ENCODE peak calls at places on chromosomes 6 and 20, in four cellular contexts. U is endodermal cell, P is sigmoid colon, D is IMR-90. X is an unnamed sample.

GRCh38 chr20:25294459-25295385 is 46.8 kb downstream of the PYGB start:
- DNase-seq in D (peak; percentile 52), P (no peak), U (peak; percentile 94), X (peak; percentile 86)

GRCh38 chr20:42341654-42342053 is 723.5 kb upstream of the CHD6 start:
- DNase-seq in P (no peak), U (no peak), D (no peak), X (no peak)

GRCh38 chr6:16338577-16339262 is 100.3 kb downstream of the GMPR start:
- DNase-seq in P (peak; percentile 93), D (peak; percentile 100), U (peak; percentile 67), X (peak; percentile 24)

GRCh38 chr6:157107915-157108651 is 215.2 kb downstream of the TMEM242 start:
- DNase-seq in D (peak; percentile 98), U (no peak), P (no peak), X (peak; percentile 24)

GRCh38 chr20:57023997-57024396 is 242.4 kb downstream of the BMP7 start:
- DNase-seq in D (no peak), P (no peak), U (no peak), X (no peak)

GRCh38 chr6:108383967-108384366 is 89.1 kb downstream of the AFG1L start:
- DNase-seq in D (no peak), P (no peak), U (no peak), X (no peak)

GRCh38 chr6:147508871-147509608 is 550 bp downstream of the SAMD5 start:
- DNase-seq in P (no peak), U (peak; percentile 66), D (no peak), X (no peak)

GRCh38 chr20:41045680-41046079 is 17.1 kb downstream of the TOP1 start:
- DNase-seq in U (no peak), P (no peak), D (no peak), X (no peak)

GRCh38 chr6:75791881-75792280 is 42.8 kb downstream of the MYO6 start:
- DNase-seq in D (no peak), U (no peak), P (no peak), X (no peak)

GRCh38 chr20:51545515-51545914 is 3.0 kb upstream of the NFATC2 start:
- DNase-seq in U (no peak), D (no peak), P (no peak), X (no peak)

GRCh38 chr20:51542894-51543788 is 622 bp upstream of the NFATC2 start:
- DNase-seq in P (no peak), U (no peak), D (no peak), X (no peak)

GRCh38 chr20:51540585-51540984 is 1.9 kb downstream of the NFATC2 start:
- DNase-seq in P (no peak), D (no peak), U (no peak), X (no peak)

GRCh38 chr20:51542033-51542893 is at the start of gene NFATC2:
- DNase-seq in U (peak; percentile 83), D (no peak), P (no peak), X (peak; percentile 66)

GRCh38 chr20:51541189-51542032 is 1.1 kb downstream of the NFATC2 start:
- DNase-seq in D (peak; percentile 22), U (peak; percentile 76), P (peak; percentile 91), X (peak; percentile 67)
- H3K4me3 ChIP-seq in D (no peak overlapping the region), U (no peak overlapping the region), P (no peak overlapping the region), X (peak overlapping the region; percentile 35)

GRCh38 chr20:43721429-43722152 is 5.2 kb downstream of the GTSF1L start:
- DNase-seq in U (peak; percentile 61), D (no peak), P (no peak), X (no peak)
- H3K4me1 ChIP-seq in U (peaks cover 4% of the 10 kb centered on the region), D (peaks cover 12% of the 10 kb centered on the region), P (no peaks in the 10 kb centered on the region), X (no peaks in the 10 kb centered on the region)

DNA sequence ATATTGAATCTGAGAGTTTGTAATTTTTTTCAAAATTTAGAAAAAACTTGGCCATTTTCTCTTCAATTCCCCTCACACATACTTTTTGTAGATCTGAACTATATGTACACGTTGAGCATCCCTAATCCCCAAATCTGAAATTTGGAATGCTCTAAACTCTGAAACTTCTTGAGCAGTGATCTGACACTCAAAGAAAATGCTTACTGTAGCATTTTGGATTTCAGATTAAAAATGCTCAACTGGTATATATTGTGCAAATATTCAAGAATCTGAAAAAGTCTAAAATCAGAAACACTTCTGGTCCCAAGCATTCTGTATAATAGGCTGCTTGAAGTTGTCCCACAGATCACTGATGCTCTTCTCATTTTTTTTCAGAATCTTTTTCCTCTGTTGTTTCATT is 78.8 kb upstream of the ZBTB24 start:
- DNase-seq in U (no peak), P (no peak), D (no peak), X (no peak)
- H3K4me3 ChIP-seq in U (no peak overlapping the region), P (no peak overlapping the region), D (no peak overlapping the region), X (no peak overlapping the region)

DNA sequence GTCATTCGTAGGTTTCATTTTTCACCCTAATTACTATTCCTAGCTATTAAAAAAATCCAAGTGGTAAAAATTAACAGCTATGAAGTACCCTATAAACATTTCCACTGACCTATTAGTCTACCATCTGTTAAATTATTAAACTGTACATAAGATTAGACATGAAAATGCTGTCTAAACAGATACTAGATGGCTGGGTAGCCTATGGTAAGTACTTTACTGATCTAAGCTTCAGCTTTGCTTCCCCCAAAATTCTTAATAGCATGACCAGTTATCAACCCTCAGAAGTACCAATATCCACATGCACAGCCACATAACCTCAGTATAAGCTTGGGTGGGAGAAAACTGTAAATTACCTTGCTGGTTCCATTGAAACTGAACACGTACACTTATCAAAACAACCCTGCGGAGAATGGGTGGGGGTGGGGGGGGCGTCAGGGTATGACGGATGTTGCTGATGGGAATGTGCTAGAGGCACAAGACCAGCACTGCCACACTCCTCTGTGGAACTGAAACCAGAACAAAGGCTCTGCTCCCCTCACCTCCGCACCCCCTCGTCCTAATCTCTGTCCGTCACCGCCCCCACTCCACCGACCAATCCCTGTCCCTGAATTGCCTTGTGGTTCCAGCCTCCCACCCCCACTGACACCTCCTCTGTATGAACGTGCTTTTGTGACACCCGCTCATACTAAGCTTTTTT is 45.3 kb downstream of the B4GALT5 start:
- DNase-seq in D (no peak), P (no peak), U (no peak), X (no peak)
- H3K4me1 ChIP-seq in D (no peaks in the 10 kb centered on the region), P (peaks cover 70% of the 10 kb centered on the region), U (peaks cover 10% of the 10 kb centered on the region), X (peaks cover 24% of the 10 kb centered on the region)

GRCh38 chr20:32537657-32538525 is 47.2 kb downstream of the NOL4L start:
- DNase-seq in D (no peak), U (peak; percentile 74), P (no peak), X (no peak)
- H3K4me3 ChIP-seq in D (no peak overlapping the region), U (no peak overlapping the region), P (no peak overlapping the region), X (no peak overlapping the region)

GRCh38 chr6:53244958-53245357 is 96.3 kb upstream of the GCM1 start:
- DNase-seq in D (no peak), P (no peak), U (no peak), X (no peak)
- H3K4me1 ChIP-seq in D (no peaks in the 10 kb centered on the region), P (no peaks in the 10 kb centered on the region), U (no peaks in the 10 kb centered on the region), X (no peaks in the 10 kb centered on the region)

DNA sequence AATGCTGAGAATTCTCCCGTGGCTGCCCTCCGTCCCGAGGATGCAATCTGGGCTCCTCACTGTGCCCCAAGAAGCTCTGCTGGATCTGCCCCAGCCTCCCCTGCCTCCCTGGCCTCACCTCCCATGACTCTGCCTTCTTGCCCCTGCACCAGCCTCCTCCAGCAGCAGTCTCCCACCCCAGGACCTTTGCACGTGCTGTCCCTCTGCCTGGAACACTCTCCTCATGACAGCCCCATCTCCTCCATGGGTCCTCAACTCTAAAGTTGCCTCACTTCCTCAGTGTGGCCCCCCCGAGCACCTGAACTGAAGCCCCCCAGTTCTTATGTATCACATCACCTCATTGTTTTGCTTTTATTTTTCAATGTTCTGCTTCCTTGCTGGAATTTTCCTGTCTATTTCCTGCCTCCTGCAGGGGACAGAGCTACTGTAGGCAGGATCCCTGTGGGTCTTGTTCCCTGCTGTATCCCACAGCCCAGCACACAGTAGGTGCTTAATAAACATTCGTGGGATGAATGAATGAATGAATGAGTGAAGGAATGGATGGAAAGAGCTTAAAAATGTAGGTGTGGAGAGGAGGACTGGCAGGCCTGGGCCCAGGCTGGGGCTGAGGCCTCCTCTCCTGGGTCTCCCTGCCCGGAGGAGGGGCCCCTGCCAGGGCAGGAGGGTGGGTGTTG is 42.2 kb downstream of the CEBPB start:
- DNase-seq in D (no peak), P (no peak), U (no peak), X (no peak)
- H3K4me3 ChIP-seq in D (no peak overlapping the region), P (no peak overlapping the region), U (no peak overlapping the region), X (no peak overlapping the region)

X was measured in HAP-1.